ENCODE peak calls at places on chromosomes 5 and 9, in six cellular contexts. L is A549, U is uterus, G is lower lobe of right lung, T is hepatocyte, S is heart left ventricle. D is an unnamed sample.

GRCh38 chr5:113218906-113219517 is 215.8 kb downstream of the TSSK1B start:
- DNase-seq in L (no peak), U (no peak), G (no peak), T (no peak), S (peak), D (no peak)

GRCh38 chr5:168822745-168823281 is 243.6 kb upstream of the PANK3 start:
- DNase-seq in L (no peak), U (no peak), G (no peak), T (no peak), S (peak), D (no peak)

GRCh38 chr5:78746990-78747389 is 98.4 kb upstream of the LHFPL2 start:
- DNase-seq in L (no peak), U (no peak), G (no peak), T (no peak), S (no peak), D (no peak)

GRCh38 chr5:17118631-17119030 is 98.8 kb upstream of the BASP1 start:
- DNase-seq in L (peak), U (no peak), G (peak), T (peak), S (peak), D (peak)

GRCh38 chr9:78786794-78787193 is 489.9 kb downstream of the PSAT1 start:
- DNase-seq in L (peak), U (no peak), G (no peak), T (peak), S (no peak), D (no peak)

GRCh38 chr5:111929892-111930291 is 172.9 kb upstream of the NREP start:
- DNase-seq in L (peak), U (no peak), G (no peak), T (peak), S (peak), D (no peak)

GRCh38 chr5:177362102-177362868 is 4.6 kb downstream of the RGS14 start:
- DNase-seq in L (no peak), U (no peak), G (peak), T (no peak), S (no peak), D (no peak)

GRCh38 chr9:120482424-120483186 is 97.4 kb downstream of the CDK5RAP2 start:
- DNase-seq in L (no peak), U (no peak), G (no peak), T (no peak), S (peak), D (no peak)

GRCh38 chr5:94849821-94850736 is 231.6 kb downstream of the SLF1 start:
- DNase-seq in L (peak), U (no peak), G (no peak), T (peak), S (no peak), D (no peak)

GRCh38 chr5:75648712-75649111 is 37.5 kb downstream of the ANKDD1B start:
- DNase-seq in L (no peak), U (no peak), G (no peak), T (peak), S (no peak), D (no peak)

GRCh38 chr5:97163360-97163764 is 19.7 kb downstream of the RIOK2 start:
- DNase-seq in L (no peak), U (no peak), G (no peak), T (no peak), S (no peak), D (no peak)

GRCh38 chr5:73540192-73540591 is 25.2 kb downstream of the ANKRA2 start:
- DNase-seq in L (peak), U (no peak), G (no peak), T (peak), S (no peak), D (no peak)

GRCh38 chr9:20225841-20226240 is 396.5 kb downstream of the MLLT3 start:
- DNase-seq in L (no peak), U (no peak), G (no peak), T (no peak), S (no peak), D (no peak)

GRCh38 chr5:122073023-122073422 is 5.0 kb downstream of the LOX start:
- DNase-seq in L (no peak), U (no peak), G (no peak), T (no peak), S (no peak), D (no peak)

GRCh38 chr9:36208521-36209253 is 18.0 kb downstream of the CLTA start:
- DNase-seq in L (no peak), U (no peak), G (no peak), T (no peak), S (no peak), D (no peak)

GRCh38 chr5:67908145-67908765 is 307.3 kb upstream of the PIK3R1 start:
- DNase-seq in L (no peak), U (no peak), G (no peak), T (no peak), S (no peak), D (no peak)

GRCh38 chr5:32551865-32552264 is 33.5 kb upstream of the SUB1 start:
- DNase-seq in L (no peak), U (no peak), G (no peak), T (no peak), S (no peak), D (no peak)

GRCh38 chr9:82882133-82882532 is 180.8 kb downstream of the RASEF start:
- DNase-seq in L (no peak), U (no peak), G (no peak), T (no peak), S (no peak), D (no peak)

GRCh38 chr9:27476870-27477269 is 47.2 kb upstream of the IFNK start:
- DNase-seq in L (no peak), U (no peak), G (no peak), T (no peak), S (no peak), D (no peak)

GRCh38 chr5:173662896-173663809 is 46.7 kb upstream of the BOD1 start:
- DNase-seq in L (no peak), U (no peak), G (no peak), T (no peak), S (no peak), D (no peak)

GRCh38 chr5:169548315-169548714 is 35.3 kb upstream of the SPDL1 start:
- DNase-seq in L (peak), U (no peak), G (no peak), T (peak), S (no peak), D (no peak)

GRCh38 chr5:103066346-103066745 is 53.6 kb downstream of the GIN1 start:
- DNase-seq in L (no peak), U (no peak), G (no peak), T (no peak), S (no peak), D (no peak)

GRCh38 chr5:133761606-133762005 is 149.3 kb upstream of the FSTL4 start:
- DNase-seq in L (no peak), U (no peak), G (no peak), T (no peak), S (no peak), D (no peak)

GRCh38 chr5:176438959-176439757 is 9.0 kb upstream of the FAF2 start:
- DNase-seq in L (peak), U (no peak), G (no peak), T (no peak), S (no peak), D (no peak)

GRCh38 chr5:43314724-43315123 is 1.5 kb upstream of the HMGCS1 start:
- DNase-seq in L (peak), U (no peak), G (no peak), T (no peak), S (no peak), D (no peak)

GRCh38 chr5:149646564-149646963 is 65.3 kb downstream of the ARHGEF37 start:
- DNase-seq in L (no peak), U (no peak), G (no peak), T (peak), S (peak), D (no peak)

GRCh38 chr9:116198344-116198743 is 44.8 kb downstream of the PAPPA start:
- DNase-seq in L (no peak), U (no peak), G (no peak), T (peak), S (no peak), D (no peak)

GRCh38 chr9:33105939-33106338 is 29.5 kb upstream of the SMU1 start:
- DNase-seq in L (no peak), U (no peak), G (no peak), T (no peak), S (no peak), D (no peak)

GRCh38 chr5:12636209-12636608 is 732.0 kb upstream of the CTNND2 start:
- DNase-seq in L (no peak), U (no peak), G (no peak), T (no peak), S (no peak), D (no peak)

GRCh38 chr9:132595319-132595718 is 12.9 kb downstream of the BARHL1 start:
- DNase-seq in L (no peak), U (no peak), G (no peak), T (no peak), S (no peak), D (no peak)

GRCh38 chr5:166499452-166500240 is 1791.8 kb upstream of the WWC1 start:
- DNase-seq in L (no peak), U (no peak), G (no peak), T (no peak), S (no peak), D (no peak)

GRCh38 chr5:161023591-161023990 is 171.6 kb upstream of the ATP10B start:
- DNase-seq in L (no peak), U (no peak), G (no peak), T (no peak), S (no peak), D (no peak)
- H3K4me3 ChIP-seq in L (no peak), U (no peak), G (no peak), T (no peak), S (no peak), D (no peak)

DNA sequence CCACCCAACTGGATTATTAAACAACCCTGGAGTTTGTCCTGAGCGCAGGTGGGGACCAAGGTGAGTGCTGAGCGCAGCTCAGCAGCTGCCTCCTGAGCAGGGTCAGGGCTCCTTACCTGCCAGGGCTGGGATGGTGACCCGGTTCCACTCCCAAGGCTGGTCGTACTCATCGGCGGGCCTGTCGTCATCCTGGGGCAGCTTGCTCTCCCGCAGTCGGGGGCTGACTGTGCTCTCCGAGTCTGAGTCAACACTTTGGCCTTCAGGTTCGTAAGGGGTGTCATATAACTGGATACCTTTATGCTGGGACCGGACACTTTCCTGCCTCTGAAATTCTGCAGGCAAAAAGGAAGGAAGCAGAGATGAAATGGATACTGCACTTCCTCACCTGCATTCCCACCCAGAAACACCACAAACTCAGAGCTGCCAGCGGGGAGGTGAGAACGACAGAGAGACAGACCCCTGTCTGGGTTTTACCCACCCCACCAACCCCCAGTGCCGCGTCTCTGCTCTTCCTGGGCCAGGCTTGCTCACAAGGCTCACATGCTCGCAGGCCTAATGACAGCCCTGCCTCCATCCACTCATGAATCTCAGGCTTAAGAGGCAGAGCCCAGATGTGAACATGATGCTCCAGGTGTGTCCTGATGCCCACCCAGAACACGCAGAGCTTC is 70.7 kb upstream of the SLC25A51 start:
- DNase-seq in L (no peak), U (no peak), G (no peak), T (peak), S (no peak), D (no peak)
- H3K27ac ChIP-seq in L (peak), U (no peak), G (no peak), T (peak), S (no peak), D (no peak)

GRCh38 chr9:94031946-94032345 is 52.3 kb upstream of the PTPDC1 start:
- DNase-seq in L (no peak), U (no peak), G (no peak), T (no peak), S (peak), D (no peak)
- H3K4me3 ChIP-seq in L (peak), U (peak), G (peak), T (no peak), S (peak), D (no peak)

GRCh38 chr9:130981002-130981760 is 27.8 kb upstream of the LAMC3 start:
- DNase-seq in L (no peak), U (no peak), G (no peak), T (no peak), S (no peak), D (no peak)
- H3K27ac ChIP-seq in L (no peak), U (no peak), G (no peak), T (no peak), S (no peak), D (no peak)

DNA sequence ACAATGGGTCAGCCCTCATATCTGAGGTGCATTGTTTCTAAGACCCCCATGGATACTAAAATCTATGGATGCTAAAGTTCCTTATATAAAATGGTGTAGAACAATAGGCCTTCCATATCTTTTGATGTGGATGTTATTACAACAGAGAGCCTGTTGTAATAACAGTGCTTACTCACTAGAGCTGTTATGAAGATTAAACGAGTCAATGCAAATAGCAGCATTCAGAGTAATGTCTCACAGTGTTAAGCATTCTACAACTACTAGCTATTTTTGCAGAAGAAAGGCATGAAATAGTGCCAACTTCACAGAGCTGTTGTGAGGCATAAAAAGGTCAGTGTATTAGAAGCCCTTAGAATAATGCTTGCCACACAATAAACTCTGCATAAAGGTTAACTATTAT is 13.0 kb downstream of the CHSY3 start:
- DNase-seq in L (no peak), U (no peak), G (no peak), T (no peak), S (no peak), D (no peak)
- H3K4me3 ChIP-seq in L (no peak), U (no peak), G (no peak), T (no peak), S (no peak), D (no peak)

GRCh38 chr9:98006127-98006796 is 23.1 kb downstream of the ANP32B start:
- DNase-seq in L (no peak), U (no peak), G (no peak), T (no peak), S (no peak), D (no peak)
- H3K27ac ChIP-seq in L (no peak), U (no peak), G (no peak), T (no peak), S (no peak), D (no peak)

GRCh38 chr5:172530835-172531703 is 76.7 kb upstream of the SH3PXD2B start:
- DNase-seq in L (no peak), U (no peak), G (no peak), T (no peak), S (no peak), D (no peak)

GRCh38 chr5:172534229-172535169 is 80.2 kb upstream of the SH3PXD2B start:
- DNase-seq in L (no peak), U (no peak), G (no peak), T (no peak), S (no peak), D (no peak)

GRCh38 chr5:172533058-172533398 is 78.7 kb upstream of the SH3PXD2B start:
- DNase-seq in L (no peak), U (no peak), G (no peak), T (no peak), S (no peak), D (no peak)

GRCh38 chr5:172531704-172532026 is 77.3 kb upstream of the SH3PXD2B start:
- DNase-seq in L (no peak), U (no peak), G (no peak), T (no peak), S (no peak), D (no peak)

DNA sequence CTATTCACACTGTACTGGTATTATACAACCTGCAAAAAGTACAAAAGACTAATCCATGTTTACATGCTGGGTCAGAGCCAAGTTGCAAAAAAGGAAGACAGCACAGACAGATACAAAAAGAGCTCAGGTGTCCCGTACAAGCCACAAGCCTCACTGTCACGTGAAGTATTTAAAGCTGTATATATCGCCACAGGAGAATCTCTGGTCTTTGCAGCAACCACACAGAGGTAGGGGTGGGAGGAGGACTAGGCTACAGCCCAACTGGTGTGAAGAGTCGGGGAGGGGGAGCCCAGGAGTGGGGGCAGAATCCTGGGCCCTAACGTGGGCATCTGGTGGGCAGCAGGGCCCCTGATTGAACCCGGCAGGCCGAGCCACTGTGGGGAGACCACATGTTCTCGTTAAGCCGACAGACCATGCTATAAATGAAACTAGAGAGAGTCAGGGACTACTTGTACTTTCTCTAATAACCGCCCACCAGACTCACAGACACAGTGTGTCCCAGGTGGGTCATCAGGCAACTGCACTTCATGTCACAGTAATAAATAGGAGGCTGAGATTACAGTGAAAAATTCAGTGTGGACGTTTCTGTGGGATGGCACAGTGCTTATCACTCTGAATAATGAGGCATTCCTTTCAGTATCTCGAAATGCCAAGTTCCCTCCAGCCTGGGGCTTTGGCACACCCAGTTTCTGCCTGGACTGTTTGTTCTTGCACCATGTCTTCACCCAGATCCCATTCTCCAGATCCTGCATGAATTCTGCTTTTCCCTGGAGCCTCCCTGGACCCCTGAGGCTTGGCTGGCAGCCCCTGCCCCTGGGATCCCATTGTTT is 79.3 kb upstream of the SH3PXD2B start:
- DNase-seq in L (no peak), U (no peak), G (no peak), T (no peak), S (peak), D (no peak)
- H3K4me3 ChIP-seq in L (no peak), U (no peak), G (no peak), T (no peak), S (no peak), D (no peak)

DNA sequence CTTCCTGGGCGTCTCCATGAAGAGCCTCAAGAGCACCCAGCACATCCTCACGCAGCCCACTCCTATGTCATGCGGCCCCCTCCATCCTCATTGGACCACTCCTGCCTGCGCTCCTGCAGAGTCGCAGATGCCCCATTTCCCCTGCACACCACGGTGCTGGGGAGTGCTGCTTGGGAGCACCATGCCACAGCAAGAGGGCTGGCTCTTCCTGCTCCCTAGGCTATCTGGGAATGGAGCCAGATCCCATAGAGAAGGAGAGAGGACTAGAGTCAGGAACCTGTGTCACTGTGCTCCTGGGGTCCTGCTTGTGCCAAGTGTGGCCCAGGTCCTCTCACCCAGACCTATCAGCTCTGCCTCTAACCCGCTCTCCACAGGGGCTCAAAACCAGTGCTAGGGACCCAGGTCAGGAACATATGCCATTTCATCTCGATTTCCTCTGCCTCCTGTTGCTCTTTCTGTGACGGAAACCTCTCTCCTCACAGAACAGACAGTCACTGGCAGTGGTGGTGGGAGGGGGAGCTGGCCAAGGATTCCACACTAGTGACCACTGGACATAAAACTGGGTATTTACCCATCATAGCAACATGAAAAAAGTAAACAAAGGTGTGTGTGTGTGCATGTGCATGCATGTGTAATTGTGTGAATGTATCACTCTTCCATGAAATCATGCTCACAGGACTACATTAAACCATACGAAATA is 178.4 kb downstream of the TTLL11 start:
- DNase-seq in L (no peak), U (no peak), G (no peak), T (no peak), S (no peak), D (no peak)
- H3K27ac ChIP-seq in L (no peak), U (no peak), G (no peak), T (no peak), S (no peak), D (no peak)

GRCh38 chr9:70415476-70415875 is 1.0 kb upstream of the KLF9 start:
- DNase-seq in L (no peak), U (no peak), G (no peak), T (no peak), S (no peak), D (no peak)
- H3K4me3 ChIP-seq in L (no peak), U (no peak), G (peak), T (no peak), S (no peak), D (no peak)